ENCODE peak calls at places on chromosomes 12 and 14, in nine cellular contexts. One of them, this sample, is unnamed.

GRCh38 chr14:48398675-48399282 is 723.4 kb upstream of the MDGA2 start:
- DNase-seq in right cardiac atrium: no peak
- DNase-seq in lower leg skin: no peak
- DNase-seq in astrocyte of the spinal cord: peak; percentile 36
- DNase-seq in aorta: no peak
- DNase-seq in BJ: no peak
- DNase-seq in GM12878: no peak
- DNase-seq in upper lobe of right lung: no peak
- DNase-seq in cardiac fibroblast: peak; percentile 46
- DNase-seq in this sample: peak; percentile 35

GRCh38 chr14:101506921-101507300 is 54.4 kb upstream of the DIO3 start:
- DNase-seq in right cardiac atrium: no peak
- DNase-seq in lower leg skin: peak; percentile 87
- DNase-seq in astrocyte of the spinal cord: no peak
- DNase-seq in aorta: peak; percentile 38
- DNase-seq in BJ: no peak
- DNase-seq in GM12878: no peak
- DNase-seq in upper lobe of right lung: peak; percentile 51
- DNase-seq in cardiac fibroblast: no peak
- DNase-seq in this sample: no peak

GRCh38 chr14:24441904-24442239 is 704 bp downstream of the SDR39U1 start:
- DNase-seq in right cardiac atrium: no peak
- DNase-seq in lower leg skin: peak; percentile 56
- DNase-seq in astrocyte of the spinal cord: no peak
- DNase-seq in aorta: no peak
- DNase-seq in BJ: no peak
- DNase-seq in GM12878: no peak
- DNase-seq in upper lobe of right lung: no peak
- DNase-seq in cardiac fibroblast: peak; percentile 64
- DNase-seq in this sample: no peak

GRCh38 chr12:93089805-93090569 is 160.9 kb upstream of the EEA1 start:
- DNase-seq in right cardiac atrium: no peak
- DNase-seq in lower leg skin: no peak
- DNase-seq in astrocyte of the spinal cord: peak; percentile 95
- DNase-seq in aorta: no peak
- DNase-seq in BJ: peak; percentile 46
- DNase-seq in GM12878: no peak
- DNase-seq in upper lobe of right lung: no peak
- DNase-seq in cardiac fibroblast: peak; percentile 92
- DNase-seq in this sample: no peak

GRCh38 chr12:9052610-9053009 is 63.1 kb downstream of the A2M start:
- DNase-seq in right cardiac atrium: no peak
- DNase-seq in lower leg skin: no peak
- DNase-seq in astrocyte of the spinal cord: no peak
- DNase-seq in aorta: no peak
- DNase-seq in BJ: no peak
- DNase-seq in GM12878: no peak
- DNase-seq in upper lobe of right lung: no peak
- DNase-seq in cardiac fibroblast: no peak
- DNase-seq in this sample: no peak

GRCh38 chr12:13390381-13390856 is 193.9 kb downstream of the EMP1 start:
- DNase-seq in right cardiac atrium: peak; percentile 82
- DNase-seq in lower leg skin: peak; percentile 93
- DNase-seq in astrocyte of the spinal cord: peak; percentile 78
- DNase-seq in aorta: peak; percentile 95
- DNase-seq in BJ: peak; percentile 4
- DNase-seq in GM12878: no peak
- DNase-seq in upper lobe of right lung: peak; percentile 93
- DNase-seq in cardiac fibroblast: peak; percentile 3
- DNase-seq in this sample: no peak

GRCh38 chr14:59187802-59188460 is 536 bp upstream of the DAAM1 start:
- DNase-seq in right cardiac atrium: peak; percentile 23
- DNase-seq in lower leg skin: peak; percentile 86
- DNase-seq in astrocyte of the spinal cord: no peak
- DNase-seq in aorta: peak; percentile 79
- DNase-seq in BJ: no peak
- DNase-seq in GM12878: no peak
- DNase-seq in upper lobe of right lung: no peak
- DNase-seq in cardiac fibroblast: peak; percentile 13
- DNase-seq in this sample: no peak

GRCh38 chr12:20350495-20350894 is 17.8 kb upstream of the PDE3A start:
- DNase-seq in right cardiac atrium: no peak
- DNase-seq in lower leg skin: no peak
- DNase-seq in astrocyte of the spinal cord: peak; percentile 88
- DNase-seq in aorta: no peak
- DNase-seq in BJ: no peak
- DNase-seq in GM12878: no peak
- DNase-seq in upper lobe of right lung: no peak
- DNase-seq in cardiac fibroblast: peak; percentile 95
- DNase-seq in this sample: no peak

GRCh38 chr12:69966409-69966808 is 141.4 kb downstream of the MYRFL start:
- DNase-seq in right cardiac atrium: peak; percentile 53
- DNase-seq in lower leg skin: peak; percentile 89
- DNase-seq in astrocyte of the spinal cord: peak; percentile 51
- DNase-seq in aorta: peak; percentile 76
- DNase-seq in BJ: peak; percentile 58
- DNase-seq in GM12878: no peak
- DNase-seq in upper lobe of right lung: no peak
- DNase-seq in cardiac fibroblast: peak; percentile 85
- DNase-seq in this sample: no peak

GRCh38 chr12:105748806-105749600 is 389.8 kb downstream of the NUAK1 start:
- DNase-seq in right cardiac atrium: peak; percentile 64
- DNase-seq in lower leg skin: no peak
- DNase-seq in astrocyte of the spinal cord: peak; percentile 87
- DNase-seq in aorta: peak; percentile 87
- DNase-seq in BJ: no peak
- DNase-seq in GM12878: no peak
- DNase-seq in upper lobe of right lung: no peak
- DNase-seq in cardiac fibroblast: peak; percentile 81
- DNase-seq in this sample: no peak

GRCh38 chr12:8032242-8033152 is at the start of gene FOXJ2:
- DNase-seq in right cardiac atrium: peak; percentile 81
- DNase-seq in lower leg skin: peak; percentile 96
- DNase-seq in astrocyte of the spinal cord: peak; percentile 65
- DNase-seq in aorta: peak; percentile 94
- DNase-seq in BJ: no peak
- DNase-seq in GM12878: no peak
- DNase-seq in upper lobe of right lung: peak; percentile 93
- DNase-seq in cardiac fibroblast: peak; percentile 64
- DNase-seq in this sample: no peak

GRCh38 chr12:114735011-114735410 is 51.0 kb upstream of the TBX3 start:
- DNase-seq in right cardiac atrium: no peak
- DNase-seq in lower leg skin: no peak
- DNase-seq in astrocyte of the spinal cord: no peak
- DNase-seq in aorta: no peak
- DNase-seq in BJ: no peak
- DNase-seq in GM12878: no peak
- DNase-seq in upper lobe of right lung: no peak
- DNase-seq in cardiac fibroblast: no peak
- DNase-seq in this sample: no peak

GRCh38 chr12:114738460-114739184 is 54.6 kb upstream of the TBX3 start:
- DNase-seq in right cardiac atrium: no peak
- DNase-seq in lower leg skin: no peak
- DNase-seq in astrocyte of the spinal cord: no peak
- DNase-seq in aorta: no peak
- DNase-seq in BJ: no peak
- DNase-seq in GM12878: no peak
- DNase-seq in upper lobe of right lung: no peak
- DNase-seq in cardiac fibroblast: no peak
- DNase-seq in this sample: no peak

GRCh38 chr12:114732426-114733030 is 48.6 kb upstream of the TBX3 start:
- DNase-seq in right cardiac atrium: no peak
- DNase-seq in lower leg skin: no peak
- DNase-seq in astrocyte of the spinal cord: no peak
- DNase-seq in aorta: no peak
- DNase-seq in BJ: no peak
- DNase-seq in GM12878: no peak
- DNase-seq in upper lobe of right lung: no peak
- DNase-seq in cardiac fibroblast: no peak
- DNase-seq in this sample: no peak

GRCh38 chr12:114733919-114734318 is 49.9 kb upstream of the TBX3 start:
- DNase-seq in right cardiac atrium: no peak
- DNase-seq in lower leg skin: no peak
- DNase-seq in astrocyte of the spinal cord: no peak
- DNase-seq in aorta: no peak
- DNase-seq in BJ: no peak
- DNase-seq in GM12878: no peak
- DNase-seq in upper lobe of right lung: no peak
- DNase-seq in cardiac fibroblast: no peak
- DNase-seq in this sample: no peak

DNA sequence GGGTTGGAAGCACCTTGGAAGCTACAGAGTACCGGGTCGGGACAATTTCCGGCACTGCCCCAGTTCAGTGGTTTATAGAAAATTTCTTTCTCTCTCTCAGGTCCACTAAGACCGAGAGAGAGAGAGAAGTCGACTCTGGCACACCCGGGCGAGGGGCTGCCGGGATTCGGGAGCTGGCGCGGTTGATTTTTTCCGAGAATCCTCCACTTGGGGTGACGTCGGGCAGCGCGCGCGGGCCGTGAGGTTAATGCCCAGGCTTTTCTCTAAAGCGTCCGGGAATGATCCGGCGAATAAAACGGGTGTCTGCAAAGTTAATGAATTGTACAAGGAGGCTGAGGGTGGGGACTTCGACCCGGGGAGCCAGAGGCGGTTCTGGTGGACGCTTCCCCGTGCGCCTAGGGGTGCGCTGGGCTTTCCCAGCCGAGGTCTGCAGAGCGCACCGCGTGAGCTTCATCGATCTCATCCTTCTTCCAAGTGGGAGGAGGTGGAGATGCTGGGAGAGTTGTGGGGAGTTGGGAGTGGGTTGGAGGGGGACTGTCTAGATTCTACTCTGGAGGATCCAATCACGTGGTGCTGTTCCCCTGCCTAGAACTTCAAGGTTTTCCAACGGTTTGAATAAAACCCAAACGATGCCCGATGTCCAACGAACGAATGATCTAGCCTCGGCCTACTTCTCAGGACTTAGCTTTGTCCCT is 51.9 kb upstream of the TBX3 start:
- DNase-seq in right cardiac atrium: no peak
- DNase-seq in lower leg skin: no peak
- DNase-seq in astrocyte of the spinal cord: no peak
- DNase-seq in aorta: no peak
- DNase-seq in BJ: no peak
- DNase-seq in GM12878: no peak
- DNase-seq in upper lobe of right lung: no peak
- DNase-seq in cardiac fibroblast: no peak
- DNase-seq in this sample: no peak
- H3K4me3 ChIP-seq in right cardiac atrium: no peak overlapping the region
- H3K4me3 ChIP-seq in lower leg skin: no peak overlapping the region
- H3K4me3 ChIP-seq in astrocyte of the spinal cord: no peak overlapping the region
- H3K4me3 ChIP-seq in aorta: no peak overlapping the region
- H3K4me3 ChIP-seq in BJ: no peak overlapping the region
- H3K4me3 ChIP-seq in GM12878: no peak overlapping the region
- H3K4me3 ChIP-seq in upper lobe of right lung: no peak overlapping the region
- H3K4me3 ChIP-seq in cardiac fibroblast: no peak overlapping the region
- H3K4me3 ChIP-seq in this sample: no peak overlapping the region

GRCh38 chr12:130524759-130525158 is 187.1 kb downstream of the PIWIL1 start:
- DNase-seq in right cardiac atrium: no peak
- DNase-seq in lower leg skin: no peak
- DNase-seq in astrocyte of the spinal cord: no peak
- DNase-seq in aorta: no peak
- DNase-seq in BJ: no peak
- DNase-seq in GM12878: no peak
- DNase-seq in upper lobe of right lung: no peak
- DNase-seq in cardiac fibroblast: no peak
- DNase-seq in this sample: no peak

GRCh38 chr12:130523863-130524614 is 186.4 kb downstream of the PIWIL1 start:
- DNase-seq in right cardiac atrium: no peak
- DNase-seq in lower leg skin: no peak
- DNase-seq in astrocyte of the spinal cord: no peak
- DNase-seq in aorta: no peak
- DNase-seq in BJ: no peak
- DNase-seq in GM12878: no peak
- DNase-seq in upper lobe of right lung: no peak
- DNase-seq in cardiac fibroblast: no peak
- DNase-seq in this sample: no peak

GRCh38 chr12:130525384-130526172 is 187.9 kb downstream of the PIWIL1 start:
- DNase-seq in right cardiac atrium: no peak
- DNase-seq in lower leg skin: no peak
- DNase-seq in astrocyte of the spinal cord: no peak
- DNase-seq in aorta: no peak
- DNase-seq in BJ: no peak
- DNase-seq in GM12878: no peak
- DNase-seq in upper lobe of right lung: no peak
- DNase-seq in cardiac fibroblast: no peak
- DNase-seq in this sample: no peak

GRCh38 chr12:130529781-130530180 is 186.3 kb downstream of the RIMBP2 start:
- DNase-seq in right cardiac atrium: no peak
- DNase-seq in lower leg skin: no peak
- DNase-seq in astrocyte of the spinal cord: no peak
- DNase-seq in aorta: no peak
- DNase-seq in BJ: no peak
- DNase-seq in GM12878: no peak
- DNase-seq in upper lobe of right lung: no peak
- DNase-seq in cardiac fibroblast: no peak
- DNase-seq in this sample: no peak

GRCh38 chr12:130526813-130527212 is 189.1 kb downstream of the PIWIL1 start:
- DNase-seq in right cardiac atrium: no peak
- DNase-seq in lower leg skin: no peak
- DNase-seq in astrocyte of the spinal cord: no peak
- DNase-seq in aorta: no peak
- DNase-seq in BJ: no peak
- DNase-seq in GM12878: no peak
- DNase-seq in upper lobe of right lung: no peak
- DNase-seq in cardiac fibroblast: peak; percentile 1
- DNase-seq in this sample: no peak
- H3K4me3 ChIP-seq in right cardiac atrium: no peak overlapping the region
- H3K4me3 ChIP-seq in lower leg skin: no peak overlapping the region
- H3K4me3 ChIP-seq in astrocyte of the spinal cord: no peak overlapping the region
- H3K4me3 ChIP-seq in aorta: no peak overlapping the region
- H3K4me3 ChIP-seq in BJ: no peak overlapping the region
- H3K4me3 ChIP-seq in GM12878: no peak overlapping the region
- H3K4me3 ChIP-seq in upper lobe of right lung: no peak overlapping the region
- H3K4me3 ChIP-seq in cardiac fibroblast: no peak overlapping the region
- H3K4me3 ChIP-seq in this sample: no peak overlapping the region

DNA sequence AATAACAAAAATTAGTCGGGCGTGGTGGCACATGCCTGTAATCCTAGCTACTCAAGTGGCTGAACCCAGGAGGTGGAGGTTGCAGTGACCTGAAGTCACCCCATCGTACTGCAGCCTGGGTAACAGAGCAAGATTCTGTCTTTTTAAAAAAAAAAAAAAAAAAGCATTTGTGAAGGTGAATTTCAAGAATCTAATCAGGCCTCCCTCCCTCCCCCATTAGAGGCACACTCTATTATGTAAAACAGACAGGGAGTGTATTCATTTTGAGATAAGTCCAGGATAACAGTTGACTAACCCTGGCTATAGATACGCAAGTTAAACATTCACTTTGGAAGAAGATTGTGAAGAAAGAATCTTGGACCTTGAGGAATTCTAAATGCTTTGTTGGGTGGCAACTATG is 2.9 kb downstream of the RESF1 start:
- DNase-seq in right cardiac atrium: no peak
- DNase-seq in lower leg skin: no peak
- DNase-seq in astrocyte of the spinal cord: no peak
- DNase-seq in aorta: no peak
- DNase-seq in BJ: no peak
- DNase-seq in GM12878: no peak
- DNase-seq in upper lobe of right lung: no peak
- DNase-seq in cardiac fibroblast: no peak
- DNase-seq in this sample: no peak
- H3K4me3 ChIP-seq in right cardiac atrium: no peak overlapping the region
- H3K4me3 ChIP-seq in lower leg skin: no peak overlapping the region
- H3K4me3 ChIP-seq in astrocyte of the spinal cord: no peak overlapping the region
- H3K4me3 ChIP-seq in aorta: no peak overlapping the region
- H3K4me3 ChIP-seq in BJ: no peak overlapping the region
- H3K4me3 ChIP-seq in GM12878: peak overlapping the region; percentile 86
- H3K4me3 ChIP-seq in upper lobe of right lung: peak overlapping the region; percentile 82
- H3K4me3 ChIP-seq in cardiac fibroblast: peak overlapping the region; percentile 11
- H3K4me3 ChIP-seq in this sample: no peak overlapping the region

GRCh38 chr14:23403908-23404307 is 4.2 kb downstream of the MYH6 start:
- DNase-seq in right cardiac atrium: no peak
- DNase-seq in lower leg skin: no peak
- DNase-seq in astrocyte of the spinal cord: no peak
- DNase-seq in aorta: no peak
- DNase-seq in BJ: no peak
- DNase-seq in GM12878: no peak
- DNase-seq in upper lobe of right lung: no peak
- DNase-seq in cardiac fibroblast: no peak
- DNase-seq in this sample: no peak
- H3K4me3 ChIP-seq in right cardiac atrium: peak overlapping the region; percentile 27
- H3K4me3 ChIP-seq in lower leg skin: no peak overlapping the region
- H3K4me3 ChIP-seq in astrocyte of the spinal cord: no peak overlapping the region
- H3K4me3 ChIP-seq in aorta: no peak overlapping the region
- H3K4me3 ChIP-seq in BJ: no peak overlapping the region
- H3K4me3 ChIP-seq in GM12878: no peak overlapping the region
- H3K4me3 ChIP-seq in upper lobe of right lung: no peak overlapping the region
- H3K4me3 ChIP-seq in cardiac fibroblast: no peak overlapping the region
- H3K4me3 ChIP-seq in this sample: no peak overlapping the region